ENCODE peak calls at places on chromosomes 11 and 22, in four cellular contexts. O is IMR-90, L is mesendoderm, R is H1. M is an unnamed sample.

GRCh38 chr11:116258821-116259220 is 514.0 kb downstream of the BUD13 start:
- DNase-seq in O (no peak), L (no peak), R (no peak), M (no peak)

GRCh38 chr22:40270748-40271373 is 75.4 kb upstream of the ADSL start:
- DNase-seq in O (no peak), L (no peak), R (no peak), M (no peak)

GRCh38 chr11:35380603-35381002 is 38.8 kb downstream of the SLC1A2 start:
- DNase-seq in O (peak), L (no peak), R (no peak), M (no peak)

GRCh38 chr11:90124371-90124770 is 10.1 kb upstream of the NAALAD2 start:
- DNase-seq in O (no peak), L (peak), R (no peak), M (no peak)

GRCh38 chr11:57646756-57647303 is 2.9 kb downstream of the YPEL4 start:
- DNase-seq in O (no peak), L (peak), R (no peak), M (peak)

GRCh38 chr11:46248270-46249102 is 29.0 kb upstream of the CREB3L1 start:
- DNase-seq in O (peak), L (peak), R (no peak), M (peak)

GRCh38 chr22:24105018-24105360 is 76.3 kb upstream of the SUSD2 start:
- DNase-seq in O (peak), L (no peak), R (no peak), M (no peak)

GRCh38 chr22:49055406-49055805 is 772.3 kb downstream of the BRD1 start:
- DNase-seq in O (no peak), L (no peak), R (no peak), M (no peak)

GRCh38 chr11:68011046-68011943 is 1.2 kb downstream of the ALDH3B1 start:
- DNase-seq in O (no peak), L (no peak), R (no peak), M (no peak)

GRCh38 chr11:63609971-63610580 is 4.2 kb downstream of the PLAAT3 start:
- DNase-seq in O (no peak), L (no peak), R (no peak), M (no peak)

GRCh38 chr11:130781906-130782305 is 134.4 kb downstream of the SNX19 start:
- DNase-seq in O (peak), L (peak), R (no peak), M (no peak)

GRCh38 chr11:19259487-19260345 is 19.0 kb upstream of the E2F8 start:
- DNase-seq in O (peak), L (peak), R (no peak), M (peak)

GRCh38 chr11:117902001-117902855 is 25.8 kb upstream of the FXYD6 start:
- DNase-seq in O (no peak), L (no peak), R (no peak), M (no peak)

DNA sequence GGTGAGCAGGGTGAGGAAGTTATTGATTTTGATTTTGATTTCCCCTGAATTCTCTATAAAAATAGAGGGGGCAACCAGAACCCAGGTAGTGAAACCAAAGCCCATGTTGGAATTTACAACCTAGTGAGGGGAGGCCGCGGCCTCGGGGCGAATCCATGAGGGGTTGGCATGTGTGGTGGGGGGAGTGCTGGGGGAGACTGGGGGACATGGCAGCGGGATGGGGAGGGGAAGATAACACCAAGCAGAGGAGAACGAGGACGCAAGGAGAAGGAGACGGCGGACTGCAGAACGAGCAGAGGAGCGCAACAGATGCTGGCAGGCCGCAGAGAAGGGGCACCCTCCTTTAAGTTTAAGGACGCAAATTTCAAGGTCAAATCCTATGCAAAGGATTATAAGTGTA is 79.7 kb upstream of the SEPTIN5 start:
- DNase-seq in O (no peak), L (no peak), R (no peak), M (no peak)
- H3K56ac ChIP-seq in O (no peak), L (no peak), R (no peak), M (no peak)

GRCh38 chr22:45680932-45681700 is 9.5 kb downstream of the ATXN10 start:
- DNase-seq in O (peak), L (no peak), R (no peak), M (no peak)
- H3K56ac ChIP-seq in O (peak), L (no peak), R (no peak), M (no peak)

GRCh38 chr11:7606496-7606895 is 66.8 kb downstream of the CYB5R2 start:
- DNase-seq in O (no peak), L (no peak), R (no peak), M (no peak)
- H3K56ac ChIP-seq in O (no peak), L (peak), R (no peak), M (no peak)

DNA sequence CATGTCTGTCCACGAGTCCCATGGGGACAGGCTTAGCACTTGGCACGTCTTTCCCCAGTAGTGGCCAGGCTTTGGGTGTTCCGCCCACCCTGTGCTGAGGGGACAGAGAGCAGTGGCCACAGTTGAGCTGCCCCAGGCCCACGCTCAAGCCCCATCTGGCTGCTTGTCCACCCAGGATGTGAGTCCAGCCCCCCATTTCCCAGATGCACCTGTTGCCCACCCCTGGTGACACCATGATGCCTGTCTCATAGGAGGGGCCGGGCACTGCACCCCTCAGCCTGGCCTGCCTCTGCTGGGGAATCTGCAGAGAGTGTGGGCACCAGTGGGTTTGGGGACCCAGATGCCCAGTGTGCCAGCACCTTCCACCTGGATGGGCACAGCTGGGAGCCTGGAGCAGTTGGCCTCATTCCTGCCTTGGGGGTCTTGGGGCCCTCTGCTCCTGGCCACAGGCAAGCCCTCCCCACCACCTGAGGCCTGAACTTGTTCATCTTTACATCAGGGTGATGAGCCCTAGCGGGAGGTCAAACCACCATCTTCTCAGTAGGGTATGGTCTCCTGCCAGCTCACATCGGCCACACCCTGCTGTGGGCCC is 5.7 kb downstream of the SIGIRR start:
- DNase-seq in O (no peak), L (no peak), R (no peak), M (no peak)
- H3K56ac ChIP-seq in O (no peak), L (no peak), R (no peak), M (no peak)

M was measured in H9.